ENCODE peak calls at places on chromosome 6, in seven cellular contexts. A, H, X, P, I, F and Z are unnamed samples.

GRCh38 chr6:35139924-35140524 is 1.1 kb downstream of the TCP11 start:
- DNase-seq in H (peak; percentile 74), I (peak; percentile 85), X (peak; percentile 67), A (peak; percentile 57), F (peak; percentile 29), P (peak; percentile 78), Z (no peak)

GRCh38 chr6:42453649-42454427 is 2.1 kb upstream of the TRERF1 start:
- DNase-seq in X (peak; percentile 66), P (peak; percentile 63), F (peak; percentile 29), I (peak; percentile 81), A (peak; percentile 36), H (peak; percentile 85), Z (no peak)

GRCh38 chr6:26240157-26240980 is 124.6 kb upstream of the BTN3A2 start:
- DNase-seq in I (peak; percentile 94), F (peak; percentile 35), H (peak; percentile 71), A (peak; percentile 70), P (peak; percentile 96), X (peak; percentile 89), Z (no peak)

GRCh38 chr6:37665309-37665708 is 32.4 kb downstream of the MDGA1 start:
- DNase-seq in A (no peak), I (no peak), F (no peak), H (no peak), P (no peak), X (no peak), Z (no peak)

GRCh38 chr6:125791151-125791819 is 525 bp downstream of the NCOA7 start:
- DNase-seq in P (peak; percentile 42), H (peak; percentile 27), I (peak; percentile 66), A (peak; percentile 52), F (peak; percentile 44), X (peak; percentile 58), Z (no peak)

GRCh38 chr6:46130665-46131064 is 876 bp downstream of the ENPP4 start:
- DNase-seq in H (no peak), A (no peak), I (peak; percentile 6), X (no peak), F (no peak), P (no peak), Z (no peak)

GRCh38 chr6:2504495-2505064 is 246.1 kb downstream of the MYLK4 start:
- DNase-seq in H (no peak), P (no peak), I (no peak), F (no peak), X (no peak), A (no peak), Z (no peak)

GRCh38 chr6:120764312-120764711 is 570.0 kb downstream of the TBC1D32 start:
- DNase-seq in F (no peak), P (no peak), X (no peak), A (no peak), I (peak; percentile 6), H (peak; percentile 30), Z (no peak)

GRCh38 chr6:169380493-169380892 is 126.8 kb upstream of the THBS2 start:
- DNase-seq in F (no peak), I (no peak), X (no peak), H (no peak), A (no peak), P (no peak), Z (no peak)

GRCh38 chr6:168301648-168302398 is 17.8 kb downstream of the DACT2 start:
- DNase-seq in I (no peak), P (no peak), X (no peak), H (peak; percentile 48), F (no peak), A (no peak), Z (no peak)

GRCh38 chr6:136463796-136464542 is 86.3 kb downstream of the MAP7 start:
- DNase-seq in I (peak; percentile 10), F (no peak), A (no peak), X (no peak), H (no peak), P (no peak), Z (no peak)

GRCh38 chr6:22519237-22519636 is 50.1 kb upstream of the HDGFL1 start:
- DNase-seq in H (no peak), I (no peak), X (no peak), A (no peak), P (no peak), F (no peak), Z (no peak)

GRCh38 chr6:8194499-8194898 is 92.2 kb upstream of the EEF1E1 start:
- DNase-seq in A (peak; percentile 33), H (peak; percentile 27), F (no peak), P (no peak), X (peak; percentile 47), I (no peak), Z (no peak)

GRCh38 chr6:8193541-8193940 is 91.2 kb upstream of the EEF1E1 start:
- DNase-seq in A (no peak), F (no peak), X (peak; percentile 75), P (no peak), H (no peak), I (no peak), Z (no peak)

GRCh38 chr6:8192597-8192996 is 90.2 kb upstream of the EEF1E1 start:
- DNase-seq in A (no peak), P (no peak), I (no peak), X (no peak), F (no peak), H (no peak), Z (no peak)

GRCh38 chr6:8195714-8196104 is 93.4 kb upstream of the EEF1E1 start:
- DNase-seq in I (no peak), H (no peak), X (no peak), A (no peak), P (no peak), F (no peak), Z (no peak)

DNA sequence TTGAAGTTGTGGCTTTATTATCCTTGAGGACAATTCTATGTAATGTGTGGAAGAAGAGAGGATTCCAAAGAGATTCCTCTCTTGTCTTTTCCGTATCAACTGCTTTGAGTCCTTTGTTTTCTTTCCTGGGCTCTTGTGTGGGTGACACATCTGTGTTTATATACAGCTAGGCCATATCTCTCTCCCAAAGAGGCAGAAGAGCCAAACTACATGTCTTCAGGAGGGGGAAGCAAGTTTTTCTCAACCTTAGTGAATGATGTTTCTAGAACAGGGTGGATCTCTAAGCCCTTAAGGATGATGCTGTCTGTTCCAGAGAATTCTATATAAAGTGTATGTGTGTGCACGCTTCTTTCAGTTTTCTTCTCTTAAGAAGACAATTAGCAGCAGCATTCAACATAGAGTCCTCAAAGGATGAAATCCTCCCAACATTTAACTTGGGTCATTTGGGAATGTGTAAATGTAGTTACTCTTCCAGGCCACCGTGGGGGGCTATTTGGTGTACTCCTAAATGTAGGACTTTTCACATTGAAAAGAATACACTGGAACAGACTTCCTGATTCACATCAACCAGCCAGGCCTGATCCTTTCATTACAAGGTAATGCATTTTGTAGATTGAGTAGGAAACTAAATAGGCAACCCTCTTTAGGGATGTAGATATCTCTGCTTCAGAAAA is 92.8 kb upstream of the EEF1E1 start:
- DNase-seq in I (peak; percentile 21), X (no peak), A (no peak), P (no peak), F (no peak), H (peak; percentile 54), Z (no peak)
- TF ChIP-seq CTCF in I (peak; percentile 20), X (no peak), A (peak; percentile 27), P (peak; percentile 18), F (no peak), H (peak; percentile 49), Z (no peak)

GRCh38 chr6:10722570-10722819 is 375 bp upstream of the TMEM14C start:
- DNase-seq in F (no peak), I (no peak), H (no peak), P (no peak), X (no peak), A (no peak), Z (no peak)

GRCh38 chr6:10721850-10722569 is 860 bp upstream of the TMEM14C start:
- DNase-seq in I (no peak), X (no peak), F (no peak), P (no peak), A (no peak), H (no peak), Z (no peak)

GRCh38 chr6:10722820-10723651 is at the start of gene TMEM14C:
- DNase-seq in F (peak; percentile 99), P (peak; percentile 99), X (peak; percentile 99), A (peak; percentile 98), I (peak; percentile 99), H (peak; percentile 100), Z (peak; percentile 97)

GRCh38 chr6:10719386-10720228 is 3.3 kb upstream of the TMEM14C start:
- DNase-seq in H (no peak), X (no peak), I (peak; percentile 56), F (peak; percentile 25), P (peak; percentile 18), A (peak; percentile 14), Z (no peak)

GRCh38 chr6:10720229-10720959 is 2.5 kb upstream of the TMEM14C start:
- DNase-seq in H (no peak), X (peak; percentile 26), A (no peak), P (peak; percentile 34), F (peak; percentile 38), I (peak; percentile 84), Z (no peak)
- H3K4me3 ChIP-seq in H (no peak overlapping the region), X (peak overlapping the region; percentile 67), A (peak overlapping the region; percentile 55), P (peak overlapping the region; percentile 76), F (peak overlapping the region; percentile 44), I (peak overlapping the region; percentile 70), Z (peak overlapping the region; percentile 77)

GRCh38 chr6:144806222-144806621 is 521.1 kb downstream of the UTRN start:
- DNase-seq in H (no peak), P (no peak), A (no peak), X (no peak), I (no peak), F (no peak), Z (no peak)
- TF ChIP-seq CTCF in H (no peak), P (no peak), A (no peak), X (no peak), I (no peak), F (no peak), Z (no peak)

GRCh38 chr6:28839443-28840120 is 84.2 kb downstream of the TRIM27 start:
- DNase-seq in H (no peak), X (no peak), I (no peak), F (no peak), P (no peak), A (no peak), Z (no peak)
- H3K4me3 ChIP-seq in H (peak overlapping the region; percentile 82), X (peak overlapping the region; percentile 88), I (peak overlapping the region; percentile 86), F (peak overlapping the region; percentile 74), P (peak overlapping the region; percentile 82), A (peak overlapping the region; percentile 79), Z (peak overlapping the region; percentile 84)

GRCh38 chr6:128520436-128521301 is at the start of gene PTPRK:
- DNase-seq in P (peak; percentile 94), A (peak; percentile 91), I (peak; percentile 42), X (peak; percentile 92), F (peak; percentile 94), H (peak; percentile 97), Z (peak; percentile 52)
- TF ChIP-seq CTCF in P (peak; percentile 11), A (peak; percentile 26), I (no peak), X (no peak), F (peak; percentile 56), H (peak; percentile 57), Z (peak; percentile 47)

GRCh38 chr6:119299694-119300093 is 49.9 kb downstream of the MAN1A1 start:
- DNase-seq in A (no peak), I (no peak), F (no peak), X (no peak), H (no peak), P (no peak), Z (no peak)
- H3K4me3 ChIP-seq in A (no peak overlapping the region), I (no peak overlapping the region), F (no peak overlapping the region), X (no peak overlapping the region), H (no peak overlapping the region), P (no peak overlapping the region), Z (no peak overlapping the region)

DNA sequence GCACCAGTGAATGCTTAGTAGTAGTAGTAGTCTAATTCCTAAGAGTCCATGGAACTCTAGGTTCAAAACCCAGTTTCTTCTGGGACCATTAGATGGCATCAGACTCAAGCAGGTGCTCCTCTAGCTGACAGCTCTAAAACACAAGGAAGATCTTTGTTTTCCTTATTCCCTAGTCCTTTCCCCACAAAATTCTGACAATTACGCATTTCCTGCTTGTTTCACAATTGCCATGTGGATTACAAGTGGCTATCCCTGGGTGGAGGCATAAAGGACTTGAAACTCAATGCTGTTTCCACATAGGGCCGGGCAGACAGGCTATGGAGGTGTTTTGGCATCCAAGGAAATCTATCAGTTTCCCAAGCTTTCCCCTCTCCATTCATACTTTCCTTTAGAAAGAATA is 9.2 kb upstream of the HLA-DOB start:
- DNase-seq in X (peak; percentile 19), H (peak; percentile 59), P (peak; percentile 82), F (no peak), I (peak; percentile 29), A (peak; percentile 16), Z (no peak)
- TF ChIP-seq CTCF in X (peak; percentile 36), H (peak; percentile 61), P (peak; percentile 34), F (peak; percentile 51), I (peak; percentile 10), A (peak; percentile 59), Z (no peak)